ENCODE peak calls at places on chromosomes 16 and 17, in five cellular contexts. K is fibroblast of villous mesenchyme, G is fibroblast of pulmonary artery, H is tibial nerve, C is brain microvascular endothelial cell. M is an unnamed sample.

GRCh38 chr17:10875984-10876555 is 38.2 kb upstream of the PIRT start:
- DNase-seq in K (peak), G (peak), H (no peak), C (peak), M (peak)

GRCh38 chr16:590165-590874 is 454 bp downstream of the RAB40C start:
- DNase-seq in K (peak), G (peak), H (no peak), C (no peak), M (no peak)

GRCh38 chr16:2032285-2033056 is 5.8 kb downstream of the NHERF2 start:
- DNase-seq in K (peak), G (no peak), H (no peak), C (no peak), M (no peak)

GRCh38 chr16:643050-643368 is 1.4 kb downstream of the MCRIP2 start:
- DNase-seq in K (no peak), G (no peak), H (no peak), C (no peak), M (no peak)

GRCh38 chr17:79740413-79740812 is 9.7 kb downstream of the ENPP7 start:
- DNase-seq in K (no peak), G (peak), H (no peak), C (no peak), M (no peak)

GRCh38 chr16:85395207-85395912 is 217.8 kb upstream of the GSE1 start:
- DNase-seq in K (peak), G (peak), H (peak), C (peak), M (no peak)

GRCh38 chr16:1971678-1972489 is at the start of gene TBL3:
- DNase-seq in K (peak), G (peak), H (peak), C (peak), M (peak)

GRCh38 chr17:8072339-8072726 is 15.2 kb downstream of the ALOX12B start:
- DNase-seq in K (no peak), G (no peak), H (no peak), C (no peak), M (no peak)

GRCh38 chr17:4530799-4531730 is 24.1 kb downstream of the MYBBP1A start:
- DNase-seq in K (no peak), G (peak), H (no peak), C (no peak), M (no peak)

GRCh38 chr16:31134625-31135534 is 647 bp downstream of the PRSS8 start:
- DNase-seq in K (no peak), G (no peak), H (no peak), C (no peak), M (no peak)

GRCh38 chr17:59694344-59694743 is 12.9 kb downstream of the PTRH2 start:
- DNase-seq in K (no peak), G (no peak), H (no peak), C (no peak), M (no peak)

GRCh38 chr17:47869114-47869513 is 18.2 kb upstream of the SP6 start:
- DNase-seq in K (no peak), G (no peak), H (no peak), C (no peak), M (no peak)

GRCh38 chr17:63700528-63701441 is 860 bp upstream of the LIMD2 start:
- DNase-seq in K (peak), G (peak), H (no peak), C (peak), M (no peak)

GRCh38 chr16:48197294-48197693 is 41.5 kb upstream of the ABCC12 start:
- DNase-seq in K (no peak), G (no peak), H (no peak), C (no peak), M (no peak)

GRCh38 chr16:11675561-11676511 is 7.6 kb downstream of the SNN start:
- DNase-seq in K (no peak), G (no peak), H (no peak), C (no peak), M (no peak)

GRCh38 chr17:38441429-38442061 is 13.3 kb downstream of the ARHGAP23 start:
- DNase-seq in K (no peak), G (no peak), H (no peak), C (no peak), M (no peak)

GRCh38 chr17:692116-692515 is 22.5 kb downstream of the VPS53 start:
- DNase-seq in K (peak), G (peak), H (no peak), C (peak), M (no peak)

GRCh38 chr16:35140293-35140986 is 1681.0 kb downstream of the TP53TG3F start:
- DNase-seq in K (no peak), G (no peak), H (no peak), C (no peak), M (no peak)

GRCh38 chr17:30235386-30236296 is at the start of gene SLC6A4:
- DNase-seq in K (peak), G (peak), H (no peak), C (no peak), M (no peak)

GRCh38 chr16:64416232-64417010 is 705.4 kb downstream of the CDH11 start:
- DNase-seq in K (peak), G (peak), H (no peak), C (peak), M (no peak)

GRCh38 chr16:5490499-5490898 is 392.9 kb upstream of the EEF2KMT start:
- DNase-seq in K (no peak), G (no peak), H (no peak), C (no peak), M (peak)

GRCh38 chr16:14248791-14249190 is 177.7 kb downstream of the MRTFB start:
- DNase-seq in K (no peak), G (no peak), H (no peak), C (no peak), M (no peak)

GRCh38 chr16:47229651-47230050 is 85.9 kb upstream of the NETO2 start:
- DNase-seq in K (no peak), G (no peak), H (no peak), C (no peak), M (no peak)

GRCh38 chr17:44081681-44082080 is 11.1 kb downstream of the G6PC3 start:
- DNase-seq in K (no peak), G (no peak), H (no peak), C (no peak), M (no peak)

GRCh38 chr16:22383827-22384226 is 9.4 kb upstream of the CDR2 start:
- DNase-seq in K (no peak), G (no peak), H (no peak), C (no peak), M (no peak)

GRCh38 chr16:3458852-3459361 is 15.4 kb downstream of the NAA60 start:
- DNase-seq in K (peak), G (no peak), H (no peak), C (no peak), M (no peak)

GRCh38 chr17:9513266-9513665 is 62.4 kb downstream of the STX8 start:
- DNase-seq in K (peak), G (no peak), H (no peak), C (no peak), M (no peak)

GRCh38 chr17:9519873-9520272 is 55.7 kb downstream of the STX8 start:
- DNase-seq in K (peak), G (no peak), H (no peak), C (no peak), M (no peak)

GRCh38 chr17:9522074-9522473 is 53.5 kb downstream of the STX8 start:
- DNase-seq in K (peak), G (peak), H (no peak), C (peak), M (peak)

GRCh38 chr17:9520649-9521435 is 54.8 kb downstream of the STX8 start:
- DNase-seq in K (no peak), G (no peak), H (no peak), C (no peak), M (no peak)

GRCh38 chr17:9517396-9517795 is 58.2 kb downstream of the STX8 start:
- DNase-seq in K (no peak), G (no peak), H (no peak), C (no peak), M (no peak)
- TF ChIP-seq CTCF in K (no peak), G (no peak), H (no peak), C (no peak), M (no peak)

DNA sequence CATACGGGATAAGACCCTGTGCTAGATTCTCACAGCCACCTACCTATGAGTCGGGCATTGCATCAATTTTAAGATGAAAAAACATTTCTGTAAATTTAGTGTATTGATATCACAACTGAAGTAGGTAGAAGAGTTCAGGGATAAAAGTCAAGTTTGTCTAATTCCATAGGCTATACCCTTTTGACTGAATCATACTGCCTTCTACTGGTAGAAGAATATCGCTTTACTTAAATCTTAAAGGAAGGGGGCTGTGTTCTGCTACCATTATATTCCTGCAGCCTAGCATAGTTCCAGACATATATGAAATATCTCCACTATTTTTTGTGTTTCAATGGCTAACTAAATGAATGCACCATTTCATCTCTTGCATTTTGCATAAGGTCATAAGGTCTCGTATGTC is 1128.6 kb downstream of the CDH8 start:
- DNase-seq in K (no peak), G (no peak), H (no peak), C (no peak), M (no peak)
- TF ChIP-seq CTCF in K (no peak), G (no peak), H (no peak), C (no peak), M (no peak)

GRCh38 chr17:15213381-15214087 is 51.6 kb downstream of the PMP22 start:
- DNase-seq in K (peak), G (peak), H (no peak), C (peak), M (peak)
- TF ChIP-seq CTCF in K (peak), G (peak), H (no peak), C (peak), M (peak)

GRCh38 chr16:52068447-52069074 is 478.4 kb downstream of the TOX3 start:
- DNase-seq in K (peak), G (peak), H (no peak), C (peak), M (peak)

GRCh38 chr16:52066951-52067350 is 480.0 kb downstream of the TOX3 start:
- DNase-seq in K (no peak), G (no peak), H (no peak), C (no peak), M (no peak)

GRCh38 chr16:52070341-52071057 is 476.4 kb downstream of the TOX3 start:
- DNase-seq in K (no peak), G (no peak), H (no peak), C (no peak), M (no peak)

GRCh38 chr16:52071101-52071500 is 475.8 kb downstream of the TOX3 start:
- DNase-seq in K (no peak), G (no peak), H (no peak), C (no peak), M (no peak)

DNA sequence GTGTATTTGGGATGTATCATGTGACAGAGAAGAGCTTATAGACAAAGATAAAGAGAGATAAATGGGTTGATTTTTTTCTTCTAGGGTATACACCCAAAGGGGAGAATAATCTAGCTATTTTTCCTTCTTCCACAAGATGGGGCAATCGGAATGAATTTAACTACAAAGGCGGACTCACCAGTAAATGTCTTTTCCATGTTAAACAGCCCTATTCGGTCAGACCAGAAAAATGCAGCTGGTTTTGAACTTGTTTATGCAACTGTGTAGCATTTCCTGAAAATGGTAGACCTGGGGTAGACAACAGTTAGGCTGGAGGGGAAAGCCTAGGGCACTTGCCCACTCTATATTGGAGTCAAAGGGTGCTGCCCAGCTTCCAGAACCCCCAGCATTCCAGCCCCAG is 477.1 kb downstream of the TOX3 start:
- DNase-seq in K (peak), G (peak), H (no peak), C (peak), M (no peak)
- TF ChIP-seq CTCF in K (no peak), G (peak), H (peak), C (peak), M (peak)

GRCh38 chr17:49459401-49459984 is 35.6 kb upstream of the NGFR start:
- DNase-seq in K (no peak), G (no peak), H (no peak), C (no peak), M (no peak)
- TF ChIP-seq CTCF in K (no peak), G (no peak), H (no peak), C (no peak), M (no peak)